ENCODE peak calls at places on chromosomes 6 and 20, in seven cellular contexts. One of them, this sample, is unnamed.

GRCh38 chr6:118869350-118869749 is 24.6 kb upstream of the ASF1A start:
- DNase-seq in GM23338: no peak
- DNase-seq in progenitor cell of endocrine pancreas: no peak
- DNase-seq in stromal cell of bone marrow: peak
- DNase-seq in activated naive CD8-positive, alpha-beta T cell treated with anti-CD3 and anti-CD28 coated beads, Interleukin-2, amount 50 U/mL, for 24 hours: no peak
- DNase-seq in IMR-90: peak
- DNase-seq in A172: peak
- DNase-seq in this sample: peak

GRCh38 chr6:24763578-24763977 is 11.2 kb upstream of the GMNN start:
- DNase-seq in GM23338: no peak
- DNase-seq in progenitor cell of endocrine pancreas: no peak
- DNase-seq in stromal cell of bone marrow: no peak
- DNase-seq in activated naive CD8-positive, alpha-beta T cell treated with anti-CD3 and anti-CD28 coated beads, Interleukin-2, amount 50 U/mL, for 24 hours: no peak
- DNase-seq in IMR-90: no peak
- DNase-seq in A172: no peak
- DNase-seq in this sample: no peak

GRCh38 chr20:63641146-63641791 is 12.0 kb downstream of the STMN3 start:
- DNase-seq in GM23338: peak
- DNase-seq in progenitor cell of endocrine pancreas: no peak
- DNase-seq in stromal cell of bone marrow: no peak
- DNase-seq in activated naive CD8-positive, alpha-beta T cell treated with anti-CD3 and anti-CD28 coated beads, Interleukin-2, amount 50 U/mL, for 24 hours: peak
- DNase-seq in IMR-90: no peak
- DNase-seq in A172: no peak
- DNase-seq in this sample: no peak

GRCh38 chr20:32672315-32672981 is 1.3 kb downstream of the C20orf203 start:
- DNase-seq in GM23338: peak
- DNase-seq in progenitor cell of endocrine pancreas: no peak
- DNase-seq in stromal cell of bone marrow: no peak
- DNase-seq in activated naive CD8-positive, alpha-beta T cell treated with anti-CD3 and anti-CD28 coated beads, Interleukin-2, amount 50 U/mL, for 24 hours: no peak
- DNase-seq in IMR-90: no peak
- DNase-seq in A172: no peak
- DNase-seq in this sample: no peak

GRCh38 chr6:79269877-79270276 is 35.4 kb upstream of the HMGN3 start:
- DNase-seq in GM23338: no peak
- DNase-seq in progenitor cell of endocrine pancreas: no peak
- DNase-seq in stromal cell of bone marrow: peak
- DNase-seq in activated naive CD8-positive, alpha-beta T cell treated with anti-CD3 and anti-CD28 coated beads, Interleukin-2, amount 50 U/mL, for 24 hours: no peak
- DNase-seq in IMR-90: peak
- DNase-seq in A172: no peak
- DNase-seq in this sample: peak

GRCh38 chr6:154705471-154706113 is 27.6 kb upstream of the SCAF8 start:
- DNase-seq in GM23338: peak
- DNase-seq in progenitor cell of endocrine pancreas: no peak
- DNase-seq in stromal cell of bone marrow: no peak
- DNase-seq in activated naive CD8-positive, alpha-beta T cell treated with anti-CD3 and anti-CD28 coated beads, Interleukin-2, amount 50 U/mL, for 24 hours: no peak
- DNase-seq in IMR-90: no peak
- DNase-seq in A172: no peak
- DNase-seq in this sample: peak

GRCh38 chr6:29724937-29725869 is 2.0 kb downstream of the HLA-F start:
- DNase-seq in GM23338: no peak
- DNase-seq in progenitor cell of endocrine pancreas: no peak
- DNase-seq in stromal cell of bone marrow: no peak
- DNase-seq in activated naive CD8-positive, alpha-beta T cell treated with anti-CD3 and anti-CD28 coated beads, Interleukin-2, amount 50 U/mL, for 24 hours: no peak
- DNase-seq in IMR-90: no peak
- DNase-seq in A172: no peak
- DNase-seq in this sample: no peak

GRCh38 chr20:10115021-10115420 is 80.2 kb downstream of the ANKEF1 start:
- DNase-seq in GM23338: no peak
- DNase-seq in progenitor cell of endocrine pancreas: no peak
- DNase-seq in stromal cell of bone marrow: peak
- DNase-seq in activated naive CD8-positive, alpha-beta T cell treated with anti-CD3 and anti-CD28 coated beads, Interleukin-2, amount 50 U/mL, for 24 hours: no peak
- DNase-seq in IMR-90: peak
- DNase-seq in A172: peak
- DNase-seq in this sample: peak

GRCh38 chr6:30599625-30600324 is 17.3 kb downstream of the PPP1R10 start:
- DNase-seq in GM23338: no peak
- DNase-seq in progenitor cell of endocrine pancreas: no peak
- DNase-seq in stromal cell of bone marrow: no peak
- DNase-seq in activated naive CD8-positive, alpha-beta T cell treated with anti-CD3 and anti-CD28 coated beads, Interleukin-2, amount 50 U/mL, for 24 hours: no peak
- DNase-seq in IMR-90: no peak
- DNase-seq in A172: no peak
- DNase-seq in this sample: no peak

GRCh38 chr6:27948237-27948636 is 8.8 kb upstream of the OR2B6 start:
- DNase-seq in GM23338: no peak
- DNase-seq in progenitor cell of endocrine pancreas: no peak
- DNase-seq in stromal cell of bone marrow: no peak
- DNase-seq in activated naive CD8-positive, alpha-beta T cell treated with anti-CD3 and anti-CD28 coated beads, Interleukin-2, amount 50 U/mL, for 24 hours: no peak
- DNase-seq in IMR-90: no peak
- DNase-seq in A172: no peak
- DNase-seq in this sample: no peak

GRCh38 chr6:28542440-28543293 is 17.0 kb downstream of the GPX5 start:
- DNase-seq in GM23338: peak
- DNase-seq in progenitor cell of endocrine pancreas: peak
- DNase-seq in stromal cell of bone marrow: peak
- DNase-seq in activated naive CD8-positive, alpha-beta T cell treated with anti-CD3 and anti-CD28 coated beads, Interleukin-2, amount 50 U/mL, for 24 hours: peak
- DNase-seq in IMR-90: peak
- DNase-seq in A172: peak
- DNase-seq in this sample: peak

GRCh38 chr6:157487110-157487773 is 106.3 kb downstream of the ZDHHC14 start:
- DNase-seq in GM23338: no peak
- DNase-seq in progenitor cell of endocrine pancreas: no peak
- DNase-seq in stromal cell of bone marrow: no peak
- DNase-seq in activated naive CD8-positive, alpha-beta T cell treated with anti-CD3 and anti-CD28 coated beads, Interleukin-2, amount 50 U/mL, for 24 hours: no peak
- DNase-seq in IMR-90: no peak
- DNase-seq in A172: no peak
- DNase-seq in this sample: no peak

GRCh38 chr6:26415791-26416190 is 13.7 kb downstream of the BTN3A1 start:
- DNase-seq in GM23338: no peak
- DNase-seq in progenitor cell of endocrine pancreas: no peak
- DNase-seq in stromal cell of bone marrow: no peak
- DNase-seq in activated naive CD8-positive, alpha-beta T cell treated with anti-CD3 and anti-CD28 coated beads, Interleukin-2, amount 50 U/mL, for 24 hours: no peak
- DNase-seq in IMR-90: peak
- DNase-seq in A172: peak
- DNase-seq in this sample: no peak

GRCh38 chr6:36827261-36828079 is 11.8 kb downstream of the CPNE5 start:
- DNase-seq in GM23338: no peak
- DNase-seq in progenitor cell of endocrine pancreas: no peak
- DNase-seq in stromal cell of bone marrow: peak
- DNase-seq in activated naive CD8-positive, alpha-beta T cell treated with anti-CD3 and anti-CD28 coated beads, Interleukin-2, amount 50 U/mL, for 24 hours: peak
- DNase-seq in IMR-90: peak
- DNase-seq in A172: peak
- DNase-seq in this sample: peak

GRCh38 chr20:19897891-19898290 is 119.3 kb upstream of the NAA20 start:
- DNase-seq in GM23338: no peak
- DNase-seq in progenitor cell of endocrine pancreas: no peak
- DNase-seq in stromal cell of bone marrow: no peak
- DNase-seq in activated naive CD8-positive, alpha-beta T cell treated with anti-CD3 and anti-CD28 coated beads, Interleukin-2, amount 50 U/mL, for 24 hours: no peak
- DNase-seq in IMR-90: no peak
- DNase-seq in A172: no peak
- DNase-seq in this sample: no peak

GRCh38 chr6:37145443-37145842 is 24.5 kb upstream of the PIM1 start:
- DNase-seq in GM23338: no peak
- DNase-seq in progenitor cell of endocrine pancreas: no peak
- DNase-seq in stromal cell of bone marrow: no peak
- DNase-seq in activated naive CD8-positive, alpha-beta T cell treated with anti-CD3 and anti-CD28 coated beads, Interleukin-2, amount 50 U/mL, for 24 hours: no peak
- DNase-seq in IMR-90: no peak
- DNase-seq in A172: no peak
- DNase-seq in this sample: no peak

GRCh38 chr6:80771941-80772340 is 665.5 kb downstream of the BCKDHB start:
- DNase-seq in GM23338: peak
- DNase-seq in progenitor cell of endocrine pancreas: peak
- DNase-seq in stromal cell of bone marrow: no peak
- DNase-seq in activated naive CD8-positive, alpha-beta T cell treated with anti-CD3 and anti-CD28 coated beads, Interleukin-2, amount 50 U/mL, for 24 hours: no peak
- DNase-seq in IMR-90: peak
- DNase-seq in A172: peak
- DNase-seq in this sample: peak

GRCh38 chr6:158033751-158034702 is 52.4 kb downstream of the SYNJ2 start:
- DNase-seq in GM23338: no peak
- DNase-seq in progenitor cell of endocrine pancreas: no peak
- DNase-seq in stromal cell of bone marrow: no peak
- DNase-seq in activated naive CD8-positive, alpha-beta T cell treated with anti-CD3 and anti-CD28 coated beads, Interleukin-2, amount 50 U/mL, for 24 hours: no peak
- DNase-seq in IMR-90: no peak
- DNase-seq in A172: no peak
- DNase-seq in this sample: peak

GRCh38 chr6:118787746-118788419 is 106.1 kb upstream of the ASF1A start:
- DNase-seq in GM23338: no peak
- DNase-seq in progenitor cell of endocrine pancreas: no peak
- DNase-seq in stromal cell of bone marrow: peak
- DNase-seq in activated naive CD8-positive, alpha-beta T cell treated with anti-CD3 and anti-CD28 coated beads, Interleukin-2, amount 50 U/mL, for 24 hours: no peak
- DNase-seq in IMR-90: no peak
- DNase-seq in A172: no peak
- DNase-seq in this sample: peak

GRCh38 chr6:33298773-33299236 is at the start of gene RGL2:
- DNase-seq in GM23338: peak
- DNase-seq in progenitor cell of endocrine pancreas: no peak
- DNase-seq in stromal cell of bone marrow: peak
- DNase-seq in activated naive CD8-positive, alpha-beta T cell treated with anti-CD3 and anti-CD28 coated beads, Interleukin-2, amount 50 U/mL, for 24 hours: peak
- DNase-seq in IMR-90: peak
- DNase-seq in A172: peak
- DNase-seq in this sample: peak

GRCh38 chr20:408843-409696 is 971 bp downstream of the RBCK1 start:
- DNase-seq in GM23338: no peak
- DNase-seq in progenitor cell of endocrine pancreas: no peak
- DNase-seq in stromal cell of bone marrow: no peak
- DNase-seq in activated naive CD8-positive, alpha-beta T cell treated with anti-CD3 and anti-CD28 coated beads, Interleukin-2, amount 50 U/mL, for 24 hours: peak
- DNase-seq in IMR-90: no peak
- DNase-seq in A172: no peak
- DNase-seq in this sample: no peak

GRCh38 chr6:8143945-8144344 is 41.6 kb upstream of the EEF1E1 start:
- DNase-seq in GM23338: no peak
- DNase-seq in progenitor cell of endocrine pancreas: no peak
- DNase-seq in stromal cell of bone marrow: no peak
- DNase-seq in activated naive CD8-positive, alpha-beta T cell treated with anti-CD3 and anti-CD28 coated beads, Interleukin-2, amount 50 U/mL, for 24 hours: no peak
- DNase-seq in IMR-90: no peak
- DNase-seq in A172: no peak
- DNase-seq in this sample: no peak

GRCh38 chr6:88565409-88565811 is 398.0 kb downstream of the RNGTT start:
- DNase-seq in GM23338: no peak
- DNase-seq in progenitor cell of endocrine pancreas: no peak
- DNase-seq in stromal cell of bone marrow: no peak
- DNase-seq in activated naive CD8-positive, alpha-beta T cell treated with anti-CD3 and anti-CD28 coated beads, Interleukin-2, amount 50 U/mL, for 24 hours: no peak
- DNase-seq in IMR-90: no peak
- DNase-seq in A172: no peak
- DNase-seq in this sample: no peak

GRCh38 chr20:38373898-38374297 is 27.6 kb downstream of the LBP start:
- DNase-seq in GM23338: no peak
- DNase-seq in progenitor cell of endocrine pancreas: no peak
- DNase-seq in stromal cell of bone marrow: no peak
- DNase-seq in activated naive CD8-positive, alpha-beta T cell treated with anti-CD3 and anti-CD28 coated beads, Interleukin-2, amount 50 U/mL, for 24 hours: no peak
- DNase-seq in IMR-90: no peak
- DNase-seq in A172: no peak
- DNase-seq in this sample: no peak

GRCh38 chr20:36097331-36097730 is 57.2 kb upstream of the EPB41L1 start:
- DNase-seq in GM23338: no peak
- DNase-seq in progenitor cell of endocrine pancreas: no peak
- DNase-seq in stromal cell of bone marrow: no peak
- DNase-seq in activated naive CD8-positive, alpha-beta T cell treated with anti-CD3 and anti-CD28 coated beads, Interleukin-2, amount 50 U/mL, for 24 hours: no peak
- DNase-seq in IMR-90: peak
- DNase-seq in A172: peak
- DNase-seq in this sample: peak

GRCh38 chr20:50172347-50173013 is 18.1 kb upstream of the CEBPB start:
- DNase-seq in GM23338: peak
- DNase-seq in progenitor cell of endocrine pancreas: peak
- DNase-seq in stromal cell of bone marrow: peak
- DNase-seq in activated naive CD8-positive, alpha-beta T cell treated with anti-CD3 and anti-CD28 coated beads, Interleukin-2, amount 50 U/mL, for 24 hours: no peak
- DNase-seq in IMR-90: peak
- DNase-seq in A172: peak
- DNase-seq in this sample: peak

GRCh38 chr6:21382821-21383455 is 210.6 kb upstream of the SOX4 start:
- DNase-seq in GM23338: no peak
- DNase-seq in progenitor cell of endocrine pancreas: no peak
- DNase-seq in stromal cell of bone marrow: no peak
- DNase-seq in activated naive CD8-positive, alpha-beta T cell treated with anti-CD3 and anti-CD28 coated beads, Interleukin-2, amount 50 U/mL, for 24 hours: no peak
- DNase-seq in IMR-90: no peak
- DNase-seq in A172: no peak
- DNase-seq in this sample: no peak

GRCh38 chr6:63663147-63663877 is 27.7 kb downstream of the PHF3 start:
- DNase-seq in GM23338: no peak
- DNase-seq in progenitor cell of endocrine pancreas: no peak
- DNase-seq in stromal cell of bone marrow: peak
- DNase-seq in activated naive CD8-positive, alpha-beta T cell treated with anti-CD3 and anti-CD28 coated beads, Interleukin-2, amount 50 U/mL, for 24 hours: no peak
- DNase-seq in IMR-90: peak
- DNase-seq in A172: peak
- DNase-seq in this sample: peak

This sample was measured in fibroblast of pulmonary artery.